ENCODE peak calls at places on chromosomes 5 and 9, in nine cellular contexts. One of them, this sample, is unnamed.

GRCh38 chr5:123610665-123611406 is 98.9 kb downstream of the CSNK1G3 start:
- DNase-seq in nucleus accumbens: no peak
- DNase-seq in GM12892: no peak
- DNase-seq in H1: no peak
- DNase-seq in T-helper 9 cell: peak
- DNase-seq in tibial artery: no peak
- DNase-seq in kidney: no peak
- DNase-seq in endodermal cell: no peak
- DNase-seq in aorta: no peak
- DNase-seq in this sample: peak

GRCh38 chr5:18732556-18733479 is 1098.6 kb downstream of the TAF11L14 start:
- DNase-seq in T-helper 9 cell: no peak
- DNase-seq in endodermal cell: no peak
- DNase-seq in tibial artery: no peak
- DNase-seq in nucleus accumbens: no peak
- DNase-seq in kidney: no peak
- DNase-seq in aorta: no peak
- DNase-seq in GM12892: no peak
- DNase-seq in H1: no peak
- DNase-seq in this sample: no peak

GRCh38 chr9:84953797-84954695 is 284.5 kb downstream of the NTRK2 start:
- DNase-seq in endodermal cell: peak
- DNase-seq in H1: peak
- DNase-seq in GM12892: peak
- DNase-seq in T-helper 9 cell: no peak
- DNase-seq in kidney: peak
- DNase-seq in tibial artery: peak
- DNase-seq in nucleus accumbens: peak
- DNase-seq in aorta: peak
- DNase-seq in this sample: peak

GRCh38 chr9:98101868-98102273 is 17.2 kb downstream of the TRIM14 start:
- DNase-seq in endodermal cell: peak
- DNase-seq in H1: no peak
- DNase-seq in nucleus accumbens: no peak
- DNase-seq in tibial artery: peak
- DNase-seq in aorta: no peak
- DNase-seq in GM12892: peak
- DNase-seq in T-helper 9 cell: peak
- DNase-seq in kidney: peak
- DNase-seq in this sample: no peak

GRCh38 chr9:133342083-133342406 is 5.9 kb downstream of the MED22 start:
- DNase-seq in T-helper 9 cell: no peak
- DNase-seq in tibial artery: no peak
- DNase-seq in aorta: no peak
- DNase-seq in kidney: peak
- DNase-seq in GM12892: no peak
- DNase-seq in endodermal cell: peak
- DNase-seq in H1: peak
- DNase-seq in nucleus accumbens: no peak
- DNase-seq in this sample: no peak

GRCh38 chr9:75866273-75866871 is 24.1 kb upstream of the PCSK5 start:
- DNase-seq in endodermal cell: peak
- DNase-seq in nucleus accumbens: no peak
- DNase-seq in kidney: no peak
- DNase-seq in aorta: no peak
- DNase-seq in H1: peak
- DNase-seq in T-helper 9 cell: peak
- DNase-seq in tibial artery: no peak
- DNase-seq in GM12892: no peak
- DNase-seq in this sample: peak

GRCh38 chr5:141657937-141658545 is 6.8 kb upstream of the FCHSD1 start:
- DNase-seq in tibial artery: no peak
- DNase-seq in GM12892: no peak
- DNase-seq in aorta: no peak
- DNase-seq in nucleus accumbens: no peak
- DNase-seq in kidney: no peak
- DNase-seq in endodermal cell: no peak
- DNase-seq in T-helper 9 cell: no peak
- DNase-seq in H1: no peak
- DNase-seq in this sample: no peak

GRCh38 chr9:5569357-5569756 is 59.0 kb downstream of the PDCD1LG2 start:
- DNase-seq in aorta: no peak
- DNase-seq in GM12892: no peak
- DNase-seq in kidney: no peak
- DNase-seq in endodermal cell: no peak
- DNase-seq in H1: no peak
- DNase-seq in nucleus accumbens: no peak
- DNase-seq in tibial artery: no peak
- DNase-seq in T-helper 9 cell: no peak
- DNase-seq in this sample: no peak

GRCh38 chr9:134891713-134892112 is 11.1 kb downstream of the FCN2 start:
- DNase-seq in nucleus accumbens: no peak
- DNase-seq in T-helper 9 cell: no peak
- DNase-seq in aorta: peak
- DNase-seq in kidney: no peak
- DNase-seq in endodermal cell: no peak
- DNase-seq in tibial artery: no peak
- DNase-seq in GM12892: no peak
- DNase-seq in H1: peak
- DNase-seq in this sample: no peak

GRCh38 chr5:4523038-4523437 is 617.1 kb upstream of the ADAMTS16 start:
- DNase-seq in endodermal cell: peak
- DNase-seq in tibial artery: no peak
- DNase-seq in aorta: no peak
- DNase-seq in GM12892: no peak
- DNase-seq in T-helper 9 cell: no peak
- DNase-seq in kidney: no peak
- DNase-seq in H1: no peak
- DNase-seq in nucleus accumbens: no peak
- DNase-seq in this sample: no peak

GRCh38 chr5:124043456-124043855 is 531.5 kb downstream of the CSNK1G3 start:
- DNase-seq in kidney: no peak
- DNase-seq in H1: no peak
- DNase-seq in T-helper 9 cell: no peak
- DNase-seq in nucleus accumbens: no peak
- DNase-seq in endodermal cell: peak
- DNase-seq in tibial artery: no peak
- DNase-seq in aorta: no peak
- DNase-seq in GM12892: no peak
- DNase-seq in this sample: no peak

This sample was measured in globus pallidus.